ENCODE peak calls at places on chromosomes 16 and 17, in six cellular contexts. J is activated effector memory CD4-positive, alpha-beta T cell treated with Interleukin-2 at 50 U/mL for 16 hours; Z is skeletal muscle cell; B is nucleus accumbens; Y is stimulated activated CD4-positive, alpha-beta T cell treated with anti-CD3 and anti-CD28 coated beads, Interleukin-1b, Interleukin-23, amount 100 ng/mL, for 48 hours; C is IMR-90. K is an unnamed sample.

GRCh38 chr16:67935402-67936123 is 1.1 kb downstream of the PSMB10 start:
- DNase-seq in J (peak; percentile 95), Z (peak; percentile 73), B (peak; percentile 86), Y (peak; percentile 97), C (peak; percentile 87), K (peak; percentile 98)

GRCh38 chr16:84818989-84819643 is 669 bp upstream of the CRISPLD2 start:
- DNase-seq in J (no peak), Z (no peak), B (no peak), Y (no peak), C (no peak), K (no peak)

GRCh38 chr17:13281626-13282025 is 263.8 kb upstream of the ELAC2 start:
- DNase-seq in J (no peak), Z (no peak), B (no peak), Y (no peak), C (no peak), K (no peak)

GRCh38 chr16:8641671-8642070 is 20.2 kb downstream of the METTL22 start:
- DNase-seq in J (no peak), Z (no peak), B (no peak), Y (no peak), C (no peak), K (peak; percentile 68)

GRCh38 chr16:77675464-77676324 is 46.6 kb upstream of the NUDT7 start:
- DNase-seq in J (peak; percentile 27), Z (peak; percentile 20), B (peak; percentile 29), Y (peak; percentile 49), C (peak; percentile 78), K (peak; percentile 86)

GRCh38 chr17:43416998-43417891 is 18.5 kb downstream of the ARL4D start:
- DNase-seq in J (no peak), Z (no peak), B (peak; percentile 51), Y (no peak), C (peak; percentile 37), K (peak; percentile 82)

GRCh38 chr17:41116292-41116691 is 1.9 kb downstream of the KRTAP4-11 start:
- DNase-seq in J (no peak), Z (no peak), B (no peak), Y (no peak), C (no peak), K (no peak)

GRCh38 chr17:42354956-42355843 is 33.0 kb downstream of the STAT3 start:
- DNase-seq in J (no peak), Z (no peak), B (no peak), Y (no peak), C (no peak), K (no peak)

GRCh38 chr16:13958438-13958837 is 38.5 kb downstream of the ERCC4 start:
- DNase-seq in J (no peak), Z (no peak), B (no peak), Y (no peak), C (no peak), K (no peak)

GRCh38 chr17:40524243-40524965 is 23.0 kb upstream of the TNS4 start:
- DNase-seq in J (no peak), Z (no peak), B (no peak), Y (no peak), C (no peak), K (no peak)

GRCh38 chr17:80946449-80946848 is 45.2 kb upstream of the CHMP6 start:
- DNase-seq in J (no peak), Z (no peak), B (no peak), Y (no peak), C (no peak), K (no peak)

GRCh38 chr17:63544467-63545301 is 5.6 kb upstream of the DCAF7 start:
- DNase-seq in J (no peak), Z (no peak), B (no peak), Y (no peak), C (no peak), K (no peak)

GRCh38 chr16:50627419-50627818 is 53.7 kb downstream of the SNX20 start:
- DNase-seq in J (peak; percentile 23), Z (no peak), B (no peak), Y (peak; percentile 35), C (no peak), K (peak; percentile 47)

GRCh38 chr17:81244358-81245023 is 5.4 kb downstream of the NDUFAF8 start:
- DNase-seq in J (no peak), Z (no peak), B (no peak), Y (no peak), C (no peak), K (no peak)

GRCh38 chr17:2054740-2055493 is at the start of gene HIC1:
- DNase-seq in J (peak; percentile 76), Z (no peak), B (peak; percentile 45), Y (peak; percentile 77), C (peak; percentile 73), K (peak; percentile 63)

K was measured in Ammon's horn.